ENCODE peak calls at places on chromosomes 12 and 14, in ten cellular contexts. X is NB4, N is activated B cell treated with CpG ODN at 0.5 μM for 24 hours, O is esophagus muscularis mucosa, J is colonic mucosa, R is fibroblast of mammary gland, L is GM06990, A is bronchial epithelial cell, E is mammary epithelial cell, M is HCT116. Y is an unnamed sample.

GRCh38 chr12:21372602-21373001 is at the start of gene IAPP:
- DNase-seq in J (no peak), L (no peak), X (no peak), O (no peak), N (no peak), R (no peak), A (no peak), E (no peak), M (no peak), Y (no peak)

GRCh38 chr12:24903305-24904088 is 45.4 kb downstream of the BCAT1 start:
- DNase-seq in L (no peak), N (no peak), X (no peak), O (no peak), J (no peak), R (peak; percentile 32), M (no peak), A (no peak), E (peak; percentile 16), Y (no peak)

GRCh38 chr12:58502857-58503256 is 417.4 kb downstream of the LRIG3 start:
- DNase-seq in E (no peak), N (no peak), O (no peak), L (no peak), X (no peak), R (no peak), A (peak; percentile 21), M (no peak), J (no peak), Y (no peak)

GRCh38 chr14:58243790-58244555 is 670 bp upstream of the PSMA3 start:
- DNase-seq in L (no peak), J (no peak), E (peak; percentile 36), X (peak; percentile 59), M (peak; percentile 26), O (no peak), A (peak; percentile 62), N (no peak), R (peak; percentile 31), Y (no peak)

GRCh38 chr14:102055181-102055901 is 31.5 kb downstream of the HSP90AA1 start:
- DNase-seq in M (no peak), L (no peak), X (no peak), E (peak; percentile 67), R (peak; percentile 64), A (peak; percentile 65), O (no peak), N (no peak), J (no peak), Y (no peak)

GRCh38 chr12:47942327-47943230 is 20.8 kb upstream of the TMEM106C start:
- DNase-seq in L (peak; percentile 13), E (no peak), X (peak; percentile 43), O (no peak), N (peak; percentile 25), R (no peak), J (no peak), A (no peak), M (no peak), Y (no peak)

GRCh38 chr12:18430425-18431048 is 169.2 kb downstream of the PIK3C2G start:
- DNase-seq in O (no peak), R (peak; percentile 71), L (no peak), A (peak; percentile 54), J (peak; percentile 49), N (no peak), E (peak; percentile 38), M (peak; percentile 38), X (peak; percentile 68), Y (no peak)

GRCh38 chr14:22472935-22473854 is 115.8 kb downstream of the DAD1 start:
- DNase-seq in X (peak; percentile 90), J (peak; percentile 50), R (peak; percentile 60), N (no peak), M (peak; percentile 34), A (peak; percentile 51), E (peak; percentile 39), L (peak; percentile 48), O (no peak), Y (no peak)

GRCh38 chr12:90008277-90008676 is 299.6 kb upstream of the ATP2B1 start:
- DNase-seq in A (no peak), N (no peak), J (no peak), M (no peak), L (no peak), X (no peak), E (no peak), R (no peak), O (no peak), Y (no peak)

GRCh38 chr12:90017316-90017715 is 308.7 kb upstream of the ATP2B1 start:
- DNase-seq in L (no peak), R (no peak), O (no peak), X (no peak), E (no peak), A (no peak), N (no peak), M (no peak), J (no peak), Y (no peak)

GRCh38 chr12:90010089-90010488 is 301.5 kb upstream of the ATP2B1 start:
- DNase-seq in X (peak; percentile 7), M (no peak), L (no peak), O (no peak), E (peak; percentile 32), J (no peak), A (peak; percentile 22), R (no peak), N (no peak), Y (no peak)

GRCh38 chr12:90015228-90015627 is 306.6 kb upstream of the ATP2B1 start:
- DNase-seq in J (no peak), L (no peak), N (no peak), R (peak; percentile 39), A (peak; percentile 61), E (peak; percentile 44), X (no peak), M (no peak), O (no peak), Y (no peak)

DNA sequence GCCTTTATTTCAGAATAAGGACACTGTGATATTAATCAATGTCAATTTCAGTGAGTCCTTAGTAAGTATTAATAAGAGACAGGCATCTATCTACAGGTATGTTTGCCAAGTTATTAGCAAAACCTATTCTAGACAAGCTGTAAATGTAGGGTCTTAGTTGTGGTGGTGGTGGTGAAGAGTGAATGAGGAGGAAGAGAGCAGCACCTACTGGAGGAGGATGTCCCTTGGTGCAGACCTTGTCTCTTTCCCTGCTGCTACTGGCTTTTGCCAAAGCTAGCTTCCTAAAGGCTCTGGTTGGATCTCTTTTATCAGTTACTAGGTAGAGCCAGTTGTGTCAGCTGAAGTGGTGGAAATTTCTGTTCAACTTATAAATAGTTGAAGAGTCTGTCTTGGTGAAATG is 304.8 kb upstream of the ATP2B1 start:
- DNase-seq in A (no peak), X (peak; percentile 45), L (no peak), J (no peak), N (no peak), M (no peak), E (no peak), O (no peak), R (peak; percentile 37), Y (no peak)
- TF ChIP-seq CTCF in A (no peak), X (peak; percentile 37), L (peak; percentile 54), J (no peak), N (no peak), M (peak; percentile 6), E (no peak), O (no peak), R (peak; percentile 44), Y (peak; percentile 13)

GRCh38 chr12:113884392-113884791 is 81.7 kb downstream of the RBM19 start:
- DNase-seq in N (no peak), X (no peak), J (no peak), R (no peak), A (no peak), L (no peak), E (no peak), O (no peak), M (no peak), Y (no peak)

GRCh38 chr12:113887906-113888305 is 78.2 kb downstream of the RBM19 start:
- DNase-seq in L (no peak), X (no peak), N (no peak), R (no peak), M (no peak), O (no peak), J (no peak), E (no peak), A (no peak), Y (no peak)

GRCh38 chr12:113888435-113888834 is 77.7 kb downstream of the RBM19 start:
- DNase-seq in R (no peak), L (no peak), E (no peak), N (no peak), A (no peak), J (no peak), O (no peak), M (no peak), X (no peak), Y (no peak)

GRCh38 chr12:113889076-113889475 is 77.0 kb downstream of the RBM19 start:
- DNase-seq in A (no peak), M (no peak), X (no peak), O (no peak), R (peak; percentile 1), J (no peak), L (no peak), E (peak; percentile 55), N (no peak), Y (no peak)

DNA sequence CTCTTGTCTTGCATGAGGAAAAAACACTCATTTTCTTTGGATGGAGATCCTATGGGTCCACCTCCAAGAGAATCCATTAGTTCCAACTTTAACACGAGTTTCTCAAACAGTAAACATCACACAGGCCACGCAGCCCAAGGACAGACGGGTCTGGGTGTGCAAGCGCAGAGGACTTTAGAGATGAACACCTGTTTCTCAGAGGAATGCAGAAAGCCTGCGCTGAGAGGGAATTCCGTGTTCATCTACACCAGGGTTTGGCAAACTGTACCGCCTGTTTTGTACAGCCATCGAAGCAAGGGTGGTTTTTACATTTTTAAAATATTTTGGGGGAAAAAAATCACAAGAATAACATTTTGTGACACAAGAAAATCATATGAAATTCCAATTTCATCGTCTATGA is 79.4 kb downstream of the RBM19 start:
- DNase-seq in J (no peak), L (no peak), R (no peak), N (no peak), A (no peak), X (no peak), M (no peak), E (no peak), O (no peak), Y (no peak)
- TF ChIP-seq CTCF in J (no peak), L (no peak), R (no peak), N (no peak), A (no peak), X (no peak), M (no peak), E (no peak), O (no peak), Y (no peak)

DNA sequence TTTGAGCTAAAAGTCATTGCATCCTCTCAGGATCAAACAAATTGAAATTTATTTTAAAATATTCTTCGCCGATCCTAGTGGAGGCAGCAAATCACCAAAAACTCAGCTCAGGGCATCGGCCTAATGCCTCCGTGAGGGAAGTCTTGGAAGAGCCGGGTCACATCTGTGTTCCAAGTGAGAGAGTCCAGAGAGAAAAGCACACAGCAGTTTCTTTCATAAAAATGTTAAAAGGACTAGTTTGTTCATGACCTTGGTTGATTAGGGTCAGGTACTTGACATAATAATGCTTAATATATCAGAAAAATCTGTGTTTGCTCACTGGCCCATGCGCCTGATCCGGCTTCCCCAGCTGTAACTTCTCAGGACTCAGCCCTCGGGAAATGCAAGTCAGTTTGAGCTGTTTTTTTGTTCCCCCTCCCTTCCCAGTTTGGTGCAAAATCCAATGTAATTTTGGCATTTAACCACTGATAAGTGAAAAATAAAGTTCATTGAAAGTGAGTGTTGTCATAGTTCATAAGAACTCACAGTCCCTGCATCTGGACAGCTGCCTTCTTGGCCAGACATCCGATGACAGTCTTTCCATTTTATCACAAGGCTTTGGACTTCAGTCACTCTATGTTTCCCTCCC is 161.7 kb downstream of the CAND1 start:
- DNase-seq in O (no peak), M (no peak), N (no peak), A (no peak), R (peak; percentile 44), L (no peak), E (no peak), J (no peak), X (no peak), Y (no peak)
- TF ChIP-seq CTCF in O (peak; percentile 44), M (no peak), N (no peak), A (no peak), R (peak; percentile 14), L (no peak), E (no peak), J (no peak), X (no peak), Y (peak; percentile 49)

GRCh38 chr12:92089559-92089958 is 56.1 kb downstream of the BTG1 start:
- DNase-seq in X (no peak), E (no peak), J (no peak), R (no peak), O (no peak), A (no peak), M (no peak), L (no peak), N (no peak), Y (no peak)

GRCh38 chr12:92088802-92089201 is 56.8 kb downstream of the BTG1 start:
- DNase-seq in N (no peak), M (no peak), J (no peak), R (no peak), A (no peak), E (no peak), L (no peak), X (peak; percentile 38), O (no peak), Y (no peak)

GRCh38 chr12:92096346-92097136 is 49.1 kb downstream of the BTG1 start:
- DNase-seq in N (no peak), L (no peak), R (peak; percentile 17), X (no peak), E (no peak), M (no peak), J (no peak), O (no peak), A (no peak), Y (no peak)

GRCh38 chr12:92098594-92099370 is 46.9 kb downstream of the BTG1 start:
- DNase-seq in J (no peak), A (no peak), R (no peak), N (no peak), O (no peak), M (no peak), X (no peak), E (no peak), L (no peak), Y (no peak)

DNA sequence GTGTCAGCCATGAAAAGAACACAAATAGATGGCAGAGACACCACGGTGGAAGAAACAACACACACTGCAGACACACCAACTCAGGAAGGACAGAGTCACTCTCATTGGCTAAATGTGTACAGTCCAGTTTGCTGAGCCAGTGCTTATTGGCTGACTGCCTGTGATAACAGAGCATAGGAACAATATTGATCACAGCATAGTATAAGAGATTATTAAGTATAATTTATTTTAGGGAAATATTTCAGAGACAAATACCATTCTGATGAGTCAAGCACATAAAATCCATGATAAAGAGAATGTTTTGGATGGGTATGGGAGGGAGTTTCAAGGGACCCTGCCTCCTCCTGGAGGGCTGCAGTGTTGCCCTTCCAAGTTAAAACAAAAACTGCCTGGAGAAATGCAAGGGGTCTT is 50.9 kb downstream of the BTG1 start:
- DNase-seq in O (no peak), L (no peak), J (no peak), X (peak; percentile 38), N (no peak), R (peak; percentile 41), M (no peak), A (no peak), E (no peak), Y (no peak)
- TF ChIP-seq CTCF in O (no peak), L (no peak), J (no peak), X (peak; percentile 8), N (no peak), R (peak; percentile 17), M (peak; percentile 15), A (no peak), E (no peak), Y (peak; percentile 42)